ENCODE peak calls at places on chromosomes 1 and 21, in seven cellular contexts. U, P, X, Q, Y, H and F are unnamed samples. For H3K27me3 and H3K4me1, the result is how much of the 10 kb centered on the place peaks cover.

GRCh38 chr1:234879157-234880080 is 249.2 kb downstream of the TOMM20 start:
- DNase-seq in U (peak), Y (no peak), X (no peak), P (no peak), Q (no peak), H (no peak), F (no peak)

GRCh38 chr1:9730096-9730901 is 78.8 kb downstream of the PIK3CD start:
- DNase-seq in X (no peak), U (no peak), Y (no peak), H (peak), Q (no peak), P (no peak), F (no peak)

GRCh38 chr21:39564200-39564599 is 48.5 kb upstream of the B3GALT5 start:
- DNase-seq in U (no peak), Y (no peak), P (no peak), H (no peak), X (no peak), Q (no peak), F (no peak)

GRCh38 chr21:35737899-35738341 is 322.4 kb downstream of the SETD4 start:
- DNase-seq in Y (no peak), H (peak), P (no peak), Q (no peak), U (no peak), X (no peak), F (no peak)

GRCh38 chr1:58437623-58438022 is 108.9 kb downstream of the OMA1 start:
- DNase-seq in P (no peak), H (no peak), Y (no peak), X (peak), U (no peak), Q (no peak), F (no peak)

GRCh38 chr1:211603191-211603701 is 24.3 kb upstream of the SLC30A1 start:
- DNase-seq in P (peak), Y (no peak), U (peak), H (no peak), Q (no peak), X (no peak), F (no peak)

GRCh38 chr21:44572959-44573583 is 458 bp upstream of the KRTAP10-4 start:
- DNase-seq in Q (no peak), X (no peak), U (no peak), Y (no peak), H (no peak), P (peak), F (no peak)

GRCh38 chr1:186633101-186633500 is 47.1 kb downstream of the PTGS2 start:
- DNase-seq in P (no peak), Q (no peak), X (no peak), U (no peak), Y (no peak), H (no peak), F (no peak)

GRCh38 chr1:46753985-46754384 is 35.1 kb upstream of the EFCAB14 start:
- DNase-seq in Y (no peak), Q (no peak), H (no peak), X (no peak), U (no peak), P (no peak), F (no peak)

GRCh38 chr1:201771466-201771865 is 57.5 kb upstream of the IPO9 start:
- DNase-seq in P (peak), Y (no peak), Q (no peak), X (no peak), H (no peak), U (no peak), F (no peak)

GRCh38 chr1:96367791-96368190 is 353.8 kb upstream of the PTBP2 start:
- DNase-seq in U (no peak), H (no peak), X (no peak), P (no peak), Q (no peak), Y (no peak), F (no peak)

GRCh38 chr1:71030021-71030420 is 17.6 kb downstream of the PTGER3 start:
- DNase-seq in X (no peak), P (no peak), Q (no peak), H (no peak), Y (no peak), U (no peak), F (no peak)

GRCh38 chr1:157968951-157969350 is 24.5 kb upstream of the KIRREL1 start:
- DNase-seq in U (no peak), X (no peak), Q (no peak), H (no peak), P (peak), Y (no peak), F (no peak)

GRCh38 chr1:149933208-149933607 is 3.5 kb downstream of the MTMR11 start:
- DNase-seq in H (no peak), X (no peak), U (no peak), Q (no peak), Y (no peak), P (no peak), F (no peak)

GRCh38 chr1:160813215-160813614 is 17.2 kb downstream of the LY9 start:
- DNase-seq in X (peak), Y (no peak), Q (no peak), H (no peak), U (peak), P (peak), F (no peak)

GRCh38 chr21:38277501-38278111 is 20.8 kb downstream of the KCNJ15 start:
- DNase-seq in U (no peak), Q (no peak), P (peak), Y (peak), H (peak), X (no peak), F (no peak)

GRCh38 chr1:223811634-223812101 is 34.1 kb downstream of the TP53BP2 start:
- DNase-seq in P (peak), X (peak), Y (no peak), Q (no peak), H (no peak), U (peak), F (peak)

DNA sequence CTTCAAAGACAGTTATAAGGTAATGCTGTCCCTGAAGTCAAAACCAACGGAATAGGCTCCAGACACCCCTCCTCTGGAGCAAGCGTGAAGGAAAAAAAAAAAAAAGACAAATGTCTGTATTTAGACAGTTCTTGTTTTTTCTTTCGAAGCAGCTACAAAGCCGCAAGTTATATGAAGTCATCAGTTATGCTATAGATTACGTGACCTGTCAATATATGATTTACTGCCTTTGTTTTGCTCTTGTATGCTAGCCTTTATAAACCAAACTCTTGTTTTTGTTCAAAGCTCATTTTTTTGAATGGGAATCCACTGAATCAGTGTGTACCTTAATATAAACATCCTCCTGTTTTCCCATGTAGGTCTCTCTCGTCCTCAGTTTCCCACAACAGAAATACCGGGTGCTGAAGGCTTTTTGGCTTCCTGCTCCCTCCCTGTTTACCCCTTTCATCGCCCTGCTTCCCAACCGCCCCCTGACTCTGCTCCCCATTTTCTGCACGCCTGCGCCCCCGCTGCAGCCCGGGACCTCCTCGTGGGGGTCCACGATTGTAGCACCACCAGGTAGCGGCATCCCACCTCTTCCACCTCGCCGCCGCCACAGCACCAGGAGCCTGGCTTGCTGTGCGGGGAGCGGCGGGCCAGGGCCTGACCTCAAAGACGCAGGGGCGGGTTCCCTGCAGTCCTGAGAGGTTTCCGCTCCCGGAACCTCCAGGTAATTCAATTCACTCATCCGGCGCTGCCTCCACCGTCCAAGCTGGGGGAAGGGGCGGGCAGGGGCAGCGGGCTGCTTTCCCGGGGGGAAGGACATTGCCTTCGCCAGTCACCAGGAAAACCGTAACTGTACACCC is 5.2 kb upstream of the ZNF678 start:
- DNase-seq in Y (no peak), H (no peak), X (no peak), U (no peak), Q (no peak), P (no peak), F (no peak)
- H3K27me3 ChIP-seq in Y (under half), H (under half), X (under half), U (under half), Q (under half), P (under half), F (under half)

GRCh38 chr1:50970927-50971582 is 1.0 kb downstream of the CDKN2C start:
- DNase-seq in Q (no peak), U (peak), Y (no peak), X (no peak), P (peak), H (no peak), F (no peak)
- H3K4me1 ChIP-seq in Q (under half), U (under half), Y (under half), X (under half), P (under half), H (under half), F (under half)

GRCh38 chr21:29295066-29295650 is 3.6 kb upstream of the BACH1 start:
- DNase-seq in Y (no peak), P (no peak), Q (no peak), H (no peak), U (no peak), X (no peak), F (peak)
- H3K4me3 ChIP-seq in Y (no peak), P (no peak), Q (no peak), H (no peak), U (no peak), X (no peak), F (peak)

DNA sequence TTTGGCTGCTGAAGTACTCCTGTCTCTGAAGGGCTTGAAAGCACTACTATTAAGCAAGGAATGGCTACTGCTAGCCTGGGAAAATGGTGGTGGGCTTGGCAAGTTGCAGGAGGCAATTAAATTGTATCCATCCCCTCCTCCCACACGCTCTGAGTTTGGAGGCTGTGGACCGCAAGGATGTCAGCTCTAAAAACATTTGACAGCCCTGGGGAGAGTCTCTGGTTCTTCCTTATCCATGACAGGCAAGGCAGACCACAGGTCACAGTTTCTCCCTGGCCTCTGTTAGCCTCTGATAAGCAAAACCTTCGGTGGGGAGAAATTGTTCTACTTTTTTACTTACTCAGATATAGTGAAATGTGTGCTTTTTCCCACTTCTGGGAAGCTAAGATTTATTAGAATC is 46.6 kb downstream of the S1PR1 start:
- DNase-seq in Y (no peak), P (no peak), Q (peak), H (no peak), U (no peak), X (no peak), F (no peak)
- H3K27me3 ChIP-seq in Y (under half), P (under half), Q (under half), H (under half), U (under half), X (under half), F (under half)

DNA sequence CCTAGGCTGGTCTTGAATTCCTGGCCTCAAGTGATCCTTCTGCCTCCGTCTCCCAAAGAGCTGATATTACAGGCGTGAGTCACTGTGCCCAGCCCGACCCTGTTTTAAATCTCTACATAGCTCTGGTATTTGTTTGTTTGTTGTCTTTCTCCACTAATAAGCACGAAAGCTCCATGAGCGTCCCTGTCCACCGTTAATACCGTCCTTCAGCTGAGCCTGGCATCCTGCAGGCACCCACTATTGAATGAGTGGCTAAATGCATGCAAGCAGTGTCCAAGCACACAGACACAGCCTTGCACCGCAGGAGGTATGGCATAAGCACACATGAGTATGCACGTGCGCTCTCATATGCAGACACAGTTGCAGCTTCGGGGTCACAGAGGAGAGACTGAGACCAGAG is 4.5 kb upstream of the COL16A1 start:
- DNase-seq in X (no peak), Y (no peak), U (no peak), Q (no peak), H (no peak), P (no peak), F (no peak)
- H3K4me1 ChIP-seq in X (under half), Y (under half), U (under half), Q (under half), H (under half), P (under half), F (under half)

DNA sequence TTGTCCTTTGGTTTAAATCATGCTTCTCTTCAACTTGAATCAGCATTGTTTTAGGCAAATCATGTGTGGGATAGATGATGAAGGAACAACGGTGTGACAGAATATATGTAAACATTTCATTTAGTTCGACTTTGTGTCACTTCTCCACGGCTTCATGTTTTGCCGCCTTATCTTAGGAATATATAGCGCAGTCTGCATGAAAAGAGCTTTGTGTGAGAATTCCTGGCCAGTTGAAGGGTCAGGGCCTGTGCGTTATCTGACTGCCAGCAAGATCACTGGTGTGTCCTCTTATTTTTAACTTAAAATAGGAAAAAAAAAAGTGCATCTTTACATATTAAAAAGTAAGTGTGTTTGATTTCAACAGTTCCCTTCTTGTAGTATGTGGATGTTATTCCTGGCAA is 465.1 kb downstream of the USP25 start:
- DNase-seq in P (peak), Q (no peak), X (no peak), Y (no peak), U (no peak), H (peak), F (no peak)
- H3K4me3 ChIP-seq in P (peak), Q (peak), X (no peak), Y (peak), U (no peak), H (peak), F (no peak)

GRCh38 chr1:110084226-110085078 is 14.0 kb upstream of the ALX3 start:
- DNase-seq in Q (peak), U (peak), Y (peak), X (no peak), H (peak), P (no peak), F (peak)
- H3K27me3 ChIP-seq in Q (half or more), U (under half), Y (under half), X (under half), H (under half), P (under half), F (under half)

DNA sequence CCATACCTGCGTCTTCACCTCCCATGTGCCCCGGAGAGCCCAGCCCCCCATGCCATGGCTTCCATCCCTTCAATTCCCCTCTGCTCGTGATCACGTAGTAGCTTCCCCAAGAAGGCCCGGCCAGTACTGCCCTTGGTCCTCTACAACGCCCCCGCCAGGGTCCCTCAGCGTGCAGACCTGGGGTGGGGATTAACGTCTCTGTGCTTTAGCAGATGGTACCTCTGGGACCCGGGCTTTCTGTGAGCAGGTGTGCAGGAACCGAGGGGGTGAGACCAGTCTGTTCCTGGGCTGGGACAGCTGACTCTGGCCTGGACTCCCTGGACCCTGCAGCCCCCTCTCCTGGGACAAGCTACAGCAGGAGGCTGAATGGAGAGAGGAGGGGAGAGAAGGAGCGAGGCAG is 1.2 kb downstream of the PLCH2 start:
- DNase-seq in X (no peak), H (no peak), Q (no peak), U (no peak), P (no peak), Y (no peak), F (no peak)
- H3K4me1 ChIP-seq in X (under half), H (under half), Q (under half), U (under half), P (under half), Y (under half), F (under half)

GRCh38 chr1:226644541-226645176 is 94.4 kb downstream of the ITPKB start:
- DNase-seq in Q (peak), P (no peak), H (no peak), X (no peak), Y (no peak), U (no peak), F (no peak)

GRCh38 chr1:226645279-226645976 is 93.7 kb downstream of the ITPKB start:
- DNase-seq in H (no peak), Y (no peak), Q (no peak), U (no peak), P (no peak), X (no peak), F (no peak)

GRCh38 chr1:226642421-226642820 is 93.9 kb downstream of the STUM start:
- DNase-seq in H (no peak), X (no peak), Q (no peak), Y (no peak), U (no peak), P (no peak), F (no peak)

GRCh38 chr1:226643167-226643566 is 94.6 kb downstream of the STUM start:
- DNase-seq in Y (no peak), U (peak), X (peak), P (peak), H (no peak), Q (no peak), F (no peak)

GRCh38 chr1:226643701-226644540 is 95.2 kb downstream of the ITPKB start:
- DNase-seq in X (no peak), Y (no peak), Q (no peak), U (no peak), P (no peak), H (no peak), F (peak)
- H3K4me3 ChIP-seq in X (no peak), Y (no peak), Q (no peak), U (no peak), P (no peak), H (no peak), F (peak)